ENCODE peak calls at places on chromosomes 3 and 15, in six cellular contexts. H is epithelial cell of esophagus; L is endodermal cell; I is CD8-positive, alpha-beta T cell; A is endothelial cell of umbilical vein; V is IMR-90. Y is an unnamed sample.

GRCh38 chr3:14467723-14468620 is 65.6 kb downstream of the SLC6A6 start:
- DNase-seq in A (peak; percentile 41), V (peak; percentile 46), I (peak; percentile 48), H (peak; percentile 38), L (peak; percentile 78), Y (peak; percentile 47)

GRCh38 chr3:138921316-138922292 is 25.3 kb downstream of the FOXL2 start:
- DNase-seq in H (peak; percentile 68), I (no peak), L (no peak), V (peak; percentile 81), A (no peak), Y (peak; percentile 94)

GRCh38 chr15:42456971-42457370 is 34.0 kb downstream of the ZNF106 start:
- DNase-seq in I (no peak), A (no peak), H (no peak), L (no peak), V (no peak), Y (peak; percentile 43)

GRCh38 chr3:136495213-136495612 is 245.1 kb downstream of the PCCB start:
- DNase-seq in V (no peak), I (no peak), A (no peak), H (no peak), L (no peak), Y (no peak)

GRCh38 chr3:101065962-101066361 is 72.7 kb upstream of the ABI3BP start:
- DNase-seq in A (peak; percentile 86), H (peak; percentile 90), L (no peak), V (peak; percentile 96), I (no peak), Y (peak; percentile 92)

GRCh38 chr3:46998121-46998851 is 18.8 kb downstream of the NBEAL2 start:
- DNase-seq in A (peak; percentile 48), I (peak; percentile 71), L (peak; percentile 97), V (peak; percentile 18), H (peak; percentile 83), Y (peak; percentile 21)

GRCh38 chr3:69031635-69032034 is 18.2 kb upstream of the EOGT start:
- DNase-seq in L (no peak), A (no peak), I (no peak), H (no peak), V (no peak), Y (no peak)

GRCh38 chr3:134030382-134030753 is 643 bp upstream of the SLCO2A1 start:
- DNase-seq in H (no peak), I (no peak), A (no peak), V (no peak), L (peak; percentile 64), Y (no peak)

GRCh38 chr15:67820992-67821783 is 4.1 kb upstream of the SKOR1 start:
- DNase-seq in H (peak; percentile 63), A (peak; percentile 47), I (no peak), V (peak; percentile 51), L (peak; percentile 93), Y (peak; percentile 51)

GRCh38 chr3:58394339-58394738 is 39.3 kb downstream of the PDHB start:
- DNase-seq in L (no peak), H (no peak), V (no peak), A (no peak), I (no peak), Y (peak; percentile 33)

GRCh38 chr3:54783611-54784010 is 144.2 kb downstream of the LRTM1 start:
- DNase-seq in L (no peak), A (no peak), I (no peak), V (no peak), H (no peak), Y (no peak)

DNA sequence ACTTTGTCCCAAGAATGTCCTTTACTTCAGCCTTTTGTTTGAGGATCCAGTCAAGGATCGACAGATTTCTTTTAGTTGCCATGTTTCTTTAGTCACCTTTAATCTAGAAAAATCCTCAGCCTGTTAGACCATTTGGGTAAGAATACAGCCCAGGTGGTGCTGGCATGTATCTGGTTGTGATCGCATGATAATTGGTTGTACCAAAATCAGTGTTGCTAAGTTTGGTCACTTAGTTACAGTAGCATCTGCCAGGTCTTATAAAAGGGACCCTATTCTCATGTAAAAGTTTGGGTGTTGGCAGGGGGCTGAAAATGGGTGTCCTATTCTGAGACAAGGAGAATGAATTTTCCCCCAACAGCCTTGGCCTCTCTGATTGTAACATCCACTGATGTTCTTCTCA is 65.5 kb downstream of the CMTM8 start:
- DNase-seq in V (no peak), A (no peak), L (no peak), I (no peak), H (no peak), Y (no peak)
- H3K4me3 ChIP-seq in V (no peak overlapping the region), A (no peak overlapping the region), L (no peak overlapping the region), I (no peak overlapping the region), H (no peak overlapping the region), Y (no peak overlapping the region)

DNA sequence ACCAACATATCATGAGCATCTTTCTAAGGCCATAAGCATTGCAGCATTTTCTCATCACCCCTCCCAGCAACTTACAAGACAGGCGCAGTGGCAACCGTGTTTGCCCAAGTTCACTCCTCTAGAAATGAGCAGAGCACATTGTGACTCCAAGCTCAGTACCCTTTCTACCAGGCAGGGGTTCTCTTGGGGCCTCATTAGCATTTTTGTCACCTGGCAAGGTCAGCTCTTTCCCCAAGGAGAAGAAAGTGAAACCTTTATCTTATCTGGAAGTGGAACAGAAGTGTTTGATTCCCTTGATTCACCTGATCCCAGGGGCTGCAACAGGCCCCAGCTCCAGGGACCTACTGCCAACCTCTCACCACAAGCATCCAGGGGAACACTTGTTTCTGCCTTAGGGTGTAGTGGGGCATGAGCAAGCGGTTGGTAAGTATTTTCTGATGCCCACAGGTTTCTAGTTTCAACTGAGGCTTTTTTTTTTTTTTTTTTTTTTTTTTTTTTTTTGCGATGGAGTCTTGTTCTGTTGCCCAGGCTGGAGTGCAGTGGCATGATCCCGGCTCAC is 44.0 kb upstream of the HERC1 start:
- DNase-seq in I (no peak), H (no peak), L (peak; percentile 59), A (no peak), V (no peak), Y (no peak)
- TF ChIP-seq CTCF in I (no peak), H (no peak), L (no peak), A (no peak), V (no peak), Y (no peak)

DNA sequence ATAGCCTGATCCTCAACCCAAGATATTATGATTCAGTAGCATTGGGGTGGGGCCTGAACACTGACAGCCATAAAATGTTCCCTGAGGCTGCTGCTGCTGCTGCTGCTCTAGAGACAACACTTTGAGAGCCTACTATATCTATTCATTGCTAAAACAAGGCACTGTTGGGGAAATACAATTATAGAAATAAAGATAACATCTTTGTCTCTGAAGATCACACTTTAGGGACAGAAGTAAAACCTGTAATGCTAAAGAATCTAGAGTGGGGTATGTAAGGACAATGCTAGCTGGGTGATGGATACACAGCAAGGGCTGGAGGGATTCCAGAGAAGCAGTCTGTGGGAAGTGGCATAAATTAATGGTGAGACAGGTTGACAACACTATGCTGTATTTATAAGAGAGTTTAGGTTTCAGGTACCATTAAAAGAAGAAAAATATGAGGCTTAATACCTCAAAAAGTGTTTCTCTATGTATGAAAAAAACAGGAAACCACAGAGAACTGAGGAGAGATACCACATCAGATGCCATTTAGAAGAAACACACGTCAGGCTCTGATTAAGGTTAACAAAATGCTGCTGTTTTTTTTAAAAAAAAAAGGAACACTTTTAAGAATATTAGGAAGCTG is 115.9 kb downstream of the CBLB start:
- DNase-seq in I (peak; percentile 30), V (no peak), A (no peak), L (no peak), H (peak; percentile 42), Y (peak; percentile 11)
- H3K4me3 ChIP-seq in I (peak overlapping the region; percentile 21), V (no peak overlapping the region), A (no peak overlapping the region), L (no peak overlapping the region), H (no peak overlapping the region), Y (no peak overlapping the region)

DNA sequence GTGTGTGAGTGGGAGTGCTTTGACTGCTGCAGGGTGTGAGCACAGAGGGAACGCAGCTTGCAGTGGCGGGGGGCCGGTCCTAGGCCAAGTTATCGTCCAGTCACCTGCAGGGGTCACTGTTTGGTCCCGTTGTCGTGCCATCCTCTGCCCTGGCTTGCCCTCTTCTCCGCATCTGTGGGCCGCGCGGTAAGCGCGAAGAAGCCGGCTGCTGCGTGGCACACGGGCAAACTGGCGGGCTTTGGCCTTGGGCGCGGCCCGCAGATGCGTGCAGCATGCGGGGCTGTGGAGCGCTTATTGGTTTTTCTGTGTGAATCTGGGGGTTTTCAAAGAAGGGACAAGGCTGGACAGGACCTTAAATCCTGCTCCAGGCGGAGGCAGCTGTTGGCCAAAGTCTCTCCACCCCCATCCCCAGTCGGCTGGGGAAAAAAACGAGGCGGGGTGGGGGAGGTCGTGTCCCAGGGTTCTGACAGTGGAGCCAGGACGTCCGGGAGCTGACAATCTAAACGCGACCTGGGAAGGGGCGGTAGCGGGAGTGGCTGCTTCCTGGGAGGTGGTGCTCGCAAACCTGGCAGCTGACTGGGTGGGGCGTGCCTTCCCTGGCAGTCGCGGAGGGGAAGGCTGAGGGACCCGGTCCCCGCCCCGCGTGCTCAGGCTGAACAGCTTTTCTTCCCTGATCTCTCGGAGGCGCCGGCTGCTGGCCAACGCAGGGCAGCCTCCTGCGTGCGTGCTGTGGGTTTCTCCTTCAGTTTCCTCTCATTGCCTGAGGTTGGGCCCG is 39.7 kb upstream of the VEPH1 start:
- DNase-seq in I (no peak), V (peak; percentile 45), H (peak; percentile 50), L (peak; percentile 89), A (peak; percentile 61), Y (peak; percentile 74)
- TF ChIP-seq CTCF in I (no peak), V (peak; percentile 25), H (peak; percentile 14), L (peak; percentile 71), A (peak; percentile 32), Y (peak; percentile 28)

GRCh38 chr3:33787328-33788009 is 11.0 kb upstream of the PDCD6IP start:
- DNase-seq in I (peak; percentile 41), A (peak; percentile 71), H (peak; percentile 77), V (peak; percentile 72), L (peak; percentile 89), Y (peak; percentile 80)
- H3K4me3 ChIP-seq in I (no peak overlapping the region), A (peak overlapping the region; percentile 7), H (no peak overlapping the region), V (peak overlapping the region; percentile 28), L (no peak overlapping the region), Y (peak overlapping the region; percentile 34)